ENCODE peak calls at places on chromosome 15, in seven cellular contexts. W is cardiac fibroblast, D is esophagus squamous epithelium, T is Peyer's patch, B is BJ, M is fibroblast of the aortic adventitia, Q is sigmoid colon. A is an unnamed sample.

GRCh38 chr15:35692256-35692867 is 146.4 kb upstream of the DPH6 start:
- DNase-seq in W (peak; percentile 77), T (no peak), Q (no peak), B (no peak), D (no peak), M (no peak), A (no peak)

GRCh38 chr15:38414351-38414750 is 39.6 kb upstream of the FAM98B start:
- DNase-seq in B (no peak), M (peak; percentile 82), T (peak; percentile 56), D (no peak), Q (peak; percentile 74), W (peak; percentile 85), A (peak; percentile 52)

GRCh38 chr15:53522878-53523455 is 236.5 kb downstream of the WDR72 start:
- DNase-seq in B (no peak), Q (no peak), T (no peak), M (no peak), D (no peak), W (no peak), A (no peak)

GRCh38 chr15:45842151-45842550 is 207.3 kb downstream of the SQOR start:
- DNase-seq in Q (no peak), W (no peak), B (no peak), M (no peak), D (no peak), T (no peak), A (no peak)

GRCh38 chr15:36688310-36689102 is 109.1 kb downstream of the CDIN1 start:
- DNase-seq in B (no peak), M (peak; percentile 58), Q (no peak), W (peak; percentile 51), D (no peak), T (no peak), A (no peak)

GRCh38 chr15:29225534-29226224 is 43.9 kb downstream of the NSMCE3 start:
- DNase-seq in W (no peak), Q (no peak), B (no peak), T (no peak), M (no peak), D (no peak), A (no peak)

GRCh38 chr15:45871121-45871855 is 236.5 kb downstream of the SQOR start:
- DNase-seq in M (no peak), W (peak; percentile 9), D (no peak), T (no peak), Q (no peak), B (peak; percentile 73), A (no peak)

GRCh38 chr15:51387699-51388041 is 46.2 kb downstream of the GLDN start:
- DNase-seq in W (no peak), D (no peak), T (no peak), M (no peak), B (no peak), Q (no peak), A (no peak)

GRCh38 chr15:42060477-42060763 is 33.9 kb downstream of the PLA2G4D start:
- DNase-seq in T (no peak), M (no peak), B (no peak), Q (no peak), W (no peak), D (no peak), A (no peak)

GRCh38 chr15:31387483-31388118 is 61.0 kb downstream of the KLF13 start:
- DNase-seq in W (no peak), Q (peak; percentile 87), D (no peak), B (peak; percentile 49), T (peak; percentile 51), M (no peak), A (peak; percentile 40)

GRCh38 chr15:29087521-29088285 is 181.9 kb downstream of the NSMCE3 start:
- DNase-seq in Q (peak; percentile 33), B (no peak), W (no peak), D (no peak), M (no peak), T (no peak), A (no peak)

GRCh38 chr15:99437315-99438221 is 128.2 kb upstream of the MEF2A start:
- DNase-seq in T (peak; percentile 38), Q (peak; percentile 64), B (no peak), W (no peak), D (no peak), M (no peak), A (no peak)

GRCh38 chr15:40286061-40286532 is 3.2 kb upstream of the ANKRD63 start:
- DNase-seq in B (no peak), Q (no peak), D (no peak), T (no peak), M (no peak), W (no peak), A (no peak)

GRCh38 chr15:100167884-100168375 is 173.8 kb downstream of the ADAMTS17 start:
- DNase-seq in M (no peak), T (no peak), W (no peak), Q (no peak), B (no peak), D (no peak), A (no peak)

GRCh38 chr15:73991726-73992593 is at the start of gene STOML1:
- DNase-seq in T (peak; percentile 97), Q (peak; percentile 94), W (peak; percentile 93), B (no peak), M (peak; percentile 90), D (peak; percentile 59), A (peak; percentile 44)

GRCh38 chr15:63985221-63986184 is 60.8 kb downstream of the DAPK2 start:
- DNase-seq in T (peak; percentile 54), D (no peak), Q (peak; percentile 88), M (peak; percentile 29), W (no peak), B (no peak), A (no peak)

GRCh38 chr15:52102468-52102867 is 10.1 kb downstream of the BCL2L10 start:
- DNase-seq in Q (no peak), M (peak; percentile 79), W (peak; percentile 94), D (no peak), T (no peak), B (peak; percentile 59), A (no peak)

GRCh38 chr15:68599560-68600071 is 20.8 kb downstream of the CORO2B start:
- DNase-seq in T (no peak), W (peak; percentile 81), D (no peak), Q (no peak), M (peak; percentile 50), B (peak; percentile 47), A (peak; percentile 65)

GRCh38 chr15:83734487-83734886 is 80.6 kb downstream of the ADAMTSL3 start:
- DNase-seq in Q (no peak), B (no peak), D (no peak), M (no peak), T (no peak), W (peak; percentile 23), A (no peak)

GRCh38 chr15:79168922-79169322 is 78.3 kb upstream of the RASGRF1 start:
- DNase-seq in M (peak; percentile 51), Q (no peak), W (peak; percentile 59), B (no peak), T (no peak), D (no peak), A (no peak)

DNA sequence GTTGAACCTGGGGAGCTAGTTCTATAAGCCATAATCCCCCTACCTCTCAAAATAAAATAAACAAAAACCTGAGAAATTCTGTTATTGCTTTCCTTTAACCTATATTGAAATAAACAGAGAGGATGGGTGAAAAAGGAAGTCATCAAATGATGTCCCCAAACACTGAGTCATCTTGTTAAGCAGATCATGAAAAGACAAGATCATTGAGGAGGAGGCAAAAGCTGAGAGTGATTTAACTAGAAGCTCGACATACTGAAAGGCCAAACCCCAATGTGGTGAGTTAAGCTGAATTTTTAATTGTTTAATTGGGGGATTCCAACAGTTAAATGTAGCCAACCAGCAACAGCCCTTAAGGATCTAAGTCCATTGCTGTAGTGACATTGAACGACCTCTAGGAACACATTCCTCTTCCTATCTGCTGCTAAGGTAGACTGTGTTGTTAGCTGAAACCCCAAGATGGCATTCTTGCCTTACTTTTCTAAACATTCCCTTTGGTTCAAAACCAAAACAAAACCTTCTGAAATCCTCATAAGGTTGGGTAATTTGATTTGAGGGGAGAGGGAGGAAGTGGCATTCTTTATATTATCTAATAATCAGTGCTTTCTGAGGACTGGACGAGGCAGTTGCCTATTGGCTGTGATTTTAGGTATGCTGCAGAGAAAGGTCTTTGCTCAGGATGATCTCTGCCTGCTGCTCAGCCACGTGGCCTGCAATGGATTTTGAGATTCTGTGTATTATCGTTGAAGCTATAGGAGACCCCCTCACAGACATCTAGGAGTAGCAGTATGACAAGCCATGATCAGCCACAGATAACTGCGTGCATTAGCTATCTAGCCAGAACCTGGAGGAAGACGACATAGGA is 62.7 kb upstream of the BNIP2 start:
- DNase-seq in M (peak; percentile 14), W (peak; percentile 32), D (no peak), B (no peak), T (no peak), Q (no peak), A (no peak)
- TF ChIP-seq CTCF in M (peak; percentile 30), W (peak; percentile 27), D (peak; percentile 15), B (no peak), T (peak; percentile 11), Q (no peak), A (no peak)

DNA sequence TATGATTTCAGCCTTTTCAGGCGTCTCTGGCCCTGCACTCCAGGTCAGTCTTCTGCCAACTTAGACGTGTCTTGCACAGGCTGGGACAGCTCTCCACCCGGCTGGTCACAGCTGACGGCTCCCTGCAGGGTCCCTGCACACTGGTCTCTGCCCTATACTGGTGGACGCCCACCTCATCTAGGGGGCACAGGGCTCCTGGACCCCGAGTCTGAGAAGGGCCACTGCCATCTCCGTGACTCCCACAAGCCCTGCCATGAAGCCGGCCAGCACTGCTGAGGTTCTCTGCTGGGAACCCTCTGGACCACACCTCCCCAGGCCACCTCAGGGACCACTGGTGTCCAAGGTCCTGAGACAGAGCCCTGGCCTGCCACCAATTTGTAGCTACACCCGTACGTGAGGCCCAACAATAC is 40.5 kb downstream of the CYFIP1 start:
- DNase-seq in Q (no peak), W (no peak), M (no peak), T (no peak), B (no peak), D (no peak), A (no peak)
- H3K4me3 ChIP-seq in Q (no peak overlapping the region), W (no peak overlapping the region), M (no peak overlapping the region), T (no peak overlapping the region), B (no peak overlapping the region), D (no peak overlapping the region), A (no peak overlapping the region)

DNA sequence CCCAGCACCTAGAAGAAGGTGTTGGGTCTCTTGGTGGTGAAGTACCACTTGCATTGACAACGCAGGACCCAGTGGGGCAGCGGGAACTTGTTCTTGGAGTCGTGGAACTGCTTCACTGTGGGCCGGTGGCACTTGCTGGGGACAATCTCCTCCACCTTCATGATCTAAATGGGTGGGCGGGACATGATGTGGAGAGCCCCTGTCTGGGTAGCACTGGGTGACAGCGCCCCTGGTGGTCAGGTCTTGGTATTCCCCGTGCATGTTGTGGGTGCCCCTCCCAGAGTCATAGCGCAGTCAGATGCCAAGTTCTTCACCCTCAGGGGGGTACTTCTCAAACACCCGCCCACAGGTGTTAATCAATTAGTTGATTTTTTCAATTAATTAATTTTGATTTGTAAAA is 60.2 kb downstream of the AGBL1 start:
- DNase-seq in M (no peak), T (no peak), Q (no peak), B (no peak), D (no peak), W (no peak), A (no peak)
- TF ChIP-seq CTCF in M (peak; percentile 17), T (no peak), Q (no peak), B (no peak), D (no peak), W (no peak), A (peak; percentile 26)

DNA sequence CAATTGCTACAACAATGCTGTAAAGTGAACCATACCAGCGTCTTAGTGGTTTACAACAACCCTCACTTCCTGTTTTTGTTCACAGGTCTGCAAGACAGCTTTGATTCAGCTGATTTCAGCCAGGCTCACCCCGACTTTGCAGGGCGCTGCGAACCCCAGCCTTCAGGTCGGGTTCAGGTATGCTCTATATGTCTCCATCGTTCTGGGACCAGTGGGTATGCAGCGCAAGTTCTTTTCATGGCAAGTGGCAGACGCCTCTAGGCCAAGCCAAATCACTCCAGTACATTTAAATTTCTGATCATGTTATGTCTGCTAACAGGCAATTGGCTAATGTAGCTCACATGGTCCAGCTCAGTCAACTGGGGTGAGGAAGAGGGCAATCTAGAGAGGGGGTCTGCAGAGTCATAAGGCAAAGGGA is 52.4 kb upstream of the RGMA start:
- DNase-seq in M (no peak), B (no peak), T (peak; percentile 54), D (no peak), W (no peak), Q (no peak), A (no peak)
- H3K4me3 ChIP-seq in M (no peak overlapping the region), B (no peak overlapping the region), T (no peak overlapping the region), D (no peak overlapping the region), W (no peak overlapping the region), Q (no peak overlapping the region), A (no peak overlapping the region)